ENCODE peak calls at places on chromosomes 7 and 10, in nine cellular contexts. J is fibroblast of the conjunctiva; H is Kasumi-1; V is DND-41; U is LoVo; L is NCI-H748 treated with DMSO at 0.1 percent for 48 hours; C is uterus; K is activated CD4-positive, CD25-positive, alpha-beta regulatory T cell treated with anti-CD3 and anti-CD28 coated beads, Interleukin-2, amount 50 U/mL, for 72 hours; X is NCI-H1092. O is an unnamed sample.

GRCh38 chr7:148622887-148623585 is 32.5 kb downstream of the C7orf33 start:
- DNase-seq in J (no peak), H (peak; percentile 84), V (no peak), U (no peak), L (no peak), C (no peak), K (no peak), X (peak; percentile 78), O (no peak)

GRCh38 chr10:97335188-97335619 is 675 bp upstream of the FRAT2 start:
- DNase-seq in J (no peak), H (peak; percentile 89), V (no peak), U (no peak), L (no peak), C (no peak), K (no peak), X (no peak), O (no peak)

GRCh38 chr10:73650537-73651331 is 5.1 kb downstream of the SYNPO2L start:
- DNase-seq in J (no peak), H (no peak), V (no peak), U (no peak), L (no peak), C (no peak), K (no peak), X (no peak), O (no peak)

GRCh38 chr10:72087392-72087968 is 871 bp downstream of the SPOCK2 start:
- DNase-seq in J (no peak), H (no peak), V (peak; percentile 33), U (no peak), L (no peak), C (no peak), K (peak; percentile 55), X (no peak), O (peak; percentile 51)

GRCh38 chr10:72265508-72265907 is 8.2 kb upstream of the DDIT4 start:
- DNase-seq in J (no peak), H (no peak), V (no peak), U (no peak), L (no peak), C (no peak), K (no peak), X (no peak), O (no peak)

GRCh38 chr10:104639595-104640338 is 1.3 kb upstream of the SORCS3 start:
- DNase-seq in J (no peak), H (no peak), V (no peak), U (no peak), L (no peak), C (no peak), K (no peak), X (no peak), O (no peak)

GRCh38 chr7:122299935-122300606 is 4.5 kb downstream of the FEZF1 start:
- DNase-seq in J (no peak), H (no peak), V (no peak), U (no peak), L (no peak), C (no peak), K (no peak), X (no peak), O (no peak)

GRCh38 chr10:117480097-117480496 is 62.4 kb upstream of the EMX2 start:
- DNase-seq in J (no peak), H (no peak), V (no peak), U (no peak), L (no peak), C (no peak), K (no peak), X (no peak), O (no peak)

GRCh38 chr7:12490105-12490688 is 80.3 kb upstream of the SCIN start:
- DNase-seq in J (no peak), H (peak; percentile 30), V (no peak), U (peak; percentile 71), L (peak; percentile 82), C (no peak), K (no peak), X (peak; percentile 48), O (no peak)

GRCh38 chr10:110524864-110525242 is 27.1 kb downstream of the DUSP5 start:
- DNase-seq in J (no peak), H (no peak), V (no peak), U (no peak), L (no peak), C (no peak), K (peak; percentile 8), X (no peak), O (no peak)

GRCh38 chr7:10874666-10875065 is 99.0 kb upstream of the PHF14 start:
- DNase-seq in J (no peak), H (no peak), V (no peak), U (peak; percentile 19), L (no peak), C (no peak), K (no peak), X (no peak), O (no peak)

GRCh38 chr10:89373916-89374711 is 3.7 kb upstream of the IFIT1B start:
- DNase-seq in J (peak; percentile 85), H (no peak), V (no peak), U (peak; percentile 62), L (no peak), C (peak; percentile 89), K (no peak), X (peak; percentile 2), O (no peak)

GRCh38 chr7:93161181-93161762 is 13.1 kb upstream of the SAMD9L start:
- DNase-seq in J (no peak), H (no peak), V (no peak), U (no peak), L (no peak), C (no peak), K (no peak), X (no peak), O (no peak)

GRCh38 chr10:24382596-24382978 is 173.6 kb downstream of the KIAA1217 start:
- DNase-seq in J (no peak), H (no peak), V (no peak), U (no peak), L (no peak), C (no peak), K (no peak), X (no peak), O (no peak)

GRCh38 chr7:108059526-108059925 is 56.6 kb upstream of the LAMB1 start:
- DNase-seq in J (no peak), H (no peak), V (no peak), U (no peak), L (no peak), C (no peak), K (no peak), X (no peak), O (no peak)

GRCh38 chr10:84424731-84425165 is 96.4 kb downstream of the CCSER2 start:
- DNase-seq in J (peak; percentile 83), H (peak; percentile 96), V (peak; percentile 58), U (peak; percentile 37), L (no peak), C (peak; percentile 91), K (no peak), X (no peak), O (no peak)

GRCh38 chr10:57696641-57697040 is 571.1 kb downstream of the IPMK start:
- DNase-seq in J (peak; percentile 58), H (no peak), V (no peak), U (peak; percentile 57), L (no peak), C (no peak), K (no peak), X (no peak), O (no peak)